ENCODE peak calls at places on chromosomes 4 and X, in six cellular contexts. L, P, S, U, D and J are unnamed samples.

GRCh38 chr4:1503583-1504471 is 97.6 kb upstream of the NKX1-1 start:
- DNase-seq in L (no peak), S (no peak), D (no peak), U (no peak), P (no peak), J (no peak)

GRCh38 chr4:64713256-64713840 is 304.1 kb upstream of the TECRL start:
- DNase-seq in D (no peak), L (peak), P (no peak), U (no peak), S (peak), J (no peak)

GRCh38 chrX:151773434-151773833 is 38.9 kb downstream of the CNGA2 start:
- DNase-seq in P (no peak), U (no peak), D (no peak), L (no peak), S (no peak), J (no peak)

GRCh38 chrX:154010330-154011087 is 9.2 kb downstream of the IRAK1 start:
- DNase-seq in P (no peak), L (no peak), U (no peak), S (no peak), D (no peak), J (no peak)

GRCh38 chr4:168585168-168586091 is 88.6 kb downstream of the PALLD start:
- DNase-seq in U (peak), D (peak), S (no peak), P (peak), L (peak), J (peak)

GRCh38 chrX:103210056-103210455 is 4.9 kb upstream of the BEX4 start:
- DNase-seq in U (no peak), L (no peak), P (no peak), D (no peak), S (no peak), J (peak)

GRCh38 chr4:114287079-114287696 is 307.7 kb upstream of the ARSJ start:
- DNase-seq in S (no peak), U (no peak), L (no peak), P (no peak), D (peak), J (peak)

GRCh38 chrX:23398570-23398969 is 63.9 kb downstream of the PTCHD1 start:
- DNase-seq in D (no peak), L (no peak), P (no peak), U (no peak), S (no peak), J (no peak)

GRCh38 chr4:3365871-3366842 is 73.3 kb downstream of the RGS12 start:
- DNase-seq in S (no peak), U (no peak), P (peak), D (no peak), L (no peak), J (no peak)

GRCh38 chr4:112213091-112213490 is 18.5 kb upstream of the AP1AR start:
- DNase-seq in S (no peak), U (no peak), D (no peak), P (peak), L (no peak), J (no peak)

GRCh38 chrX:108763559-108763958 is 27.2 kb upstream of the IRS4 start:
- DNase-seq in D (no peak), U (no peak), P (no peak), S (no peak), L (no peak), J (no peak)

GRCh38 chr4:63901311-63901710 is 507.9 kb downstream of the TECRL start:
- DNase-seq in P (no peak), L (no peak), U (no peak), D (no peak), S (no peak), J (no peak)

GRCh38 chr4:94447754-94448411 is 3.9 kb upstream of the PDLIM5 start:
- DNase-seq in D (no peak), L (no peak), S (no peak), U (no peak), P (no peak), J (no peak)